ENCODE peak calls at places on chromosomes 7 and 10, in four cellular contexts. C is astrocyte of the hippocampus, I is GM06990, V is Right ventricle myocardium inferior. W is an unnamed sample.
A peak's percentile ranks its signal among the peaks of the same experiment; 100 is the strongest.

GRCh38 chr10:6114299-6114698 is 25.5 kb downstream of the RBM17 start:
- DNase-seq in I (no peak), V (no peak), C (no peak), W (no peak)

GRCh38 chr10:5509236-5509635 is 9.9 kb upstream of the CALML5 start:
- DNase-seq in V (no peak), C (no peak), I (no peak), W (peak; percentile 38)

GRCh38 chr7:157457355-157458253 is 120.8 kb downstream of the DNAJB6 start:
- DNase-seq in C (no peak), V (no peak), I (no peak), W (peak; percentile 40)

GRCh38 chr7:74598558-74598957 is 59.0 kb upstream of the GTF2I start:
- DNase-seq in I (no peak), V (no peak), C (peak; percentile 77), W (no peak)

GRCh38 chr7:123154231-123154860 is 45.4 kb downstream of the SLC13A1 start:
- DNase-seq in I (peak; percentile 29), V (no peak), C (peak; percentile 91), W (no peak)

GRCh38 chr10:34190594-34190993 is 624.5 kb downstream of the PARD3 start:
- DNase-seq in V (no peak), C (no peak), I (no peak), W (no peak)

GRCh38 chr10:13338337-13339128 is 9.6 kb downstream of the SEPHS1 start:
- DNase-seq in V (no peak), C (no peak), I (no peak), W (no peak)

GRCh38 chr7:111752022-111752582 is 189.8 kb upstream of the IMMP2L start:
- DNase-seq in V (peak; percentile 79), I (no peak), C (peak; percentile 67), W (no peak)

GRCh38 chr10:29409241-29410051 is 120.6 kb downstream of the LYZL1 start:
- DNase-seq in V (peak; percentile 90), C (peak; percentile 88), I (peak; percentile 75), W (peak; percentile 93)

GRCh38 chr10:103712898-103713498 is 142.4 kb downstream of the SH3PXD2A start:
- DNase-seq in C (peak; percentile 86), V (peak; percentile 81), I (no peak), W (peak; percentile 79)

GRCh38 chr10:17472481-17473227 is 18.3 kb upstream of the ST8SIA6 start:
- DNase-seq in I (no peak), V (no peak), C (no peak), W (no peak)

GRCh38 chr10:91219371-91220193 is 881 bp upstream of the PCGF5 start:
- DNase-seq in I (no peak), V (no peak), C (no peak), W (no peak)

GRCh38 chr7:55275291-55276200 is 89.6 kb upstream of the LANCL2 start:
- DNase-seq in C (no peak), V (no peak), I (no peak), W (no peak)

GRCh38 chr7:139675127-139676110 is 102.4 kb downstream of the HIPK2 start:
- DNase-seq in I (peak; percentile 37), C (no peak), V (no peak), W (no peak)

W was measured in kidney.